ENCODE peak calls at places on chromosome 12, in ten cellular contexts. One of them, this sample, is unnamed. For H3K9me3, the result is how much of the 10 kb centered on the place peaks cover.

GRCh38 chr12:45575823-45576448 is 153.6 kb upstream of the ARID2 start:
- DNase-seq in ovary: no peak
- DNase-seq in upper lobe of right lung: no peak
- DNase-seq in H9: no peak
- DNase-seq in psoas muscle: no peak
- DNase-seq in A549: no peak
- DNase-seq in CD8-positive, alpha-beta T cell: no peak
- DNase-seq in upper lobe of left lung: no peak
- DNase-seq in IMR-90: no peak
- DNase-seq in right lobe of liver: no peak
- DNase-seq in this sample: no peak

GRCh38 chr12:92717202-92717601 is 14.4 kb downstream of the PLEKHG7 start:
- DNase-seq in ovary: no peak
- DNase-seq in upper lobe of right lung: no peak
- DNase-seq in H9: peak
- DNase-seq in psoas muscle: no peak
- DNase-seq in A549: no peak
- DNase-seq in CD8-positive, alpha-beta T cell: no peak
- DNase-seq in upper lobe of left lung: no peak
- DNase-seq in IMR-90: peak
- DNase-seq in right lobe of liver: no peak
- DNase-seq in this sample: no peak

GRCh38 chr12:103928736-103929050 is 1.5 kb upstream of the HSP90B1 start:
- DNase-seq in ovary: peak
- DNase-seq in upper lobe of right lung: no peak
- DNase-seq in H9: no peak
- DNase-seq in psoas muscle: no peak
- DNase-seq in A549: no peak
- DNase-seq in CD8-positive, alpha-beta T cell: peak
- DNase-seq in upper lobe of left lung: no peak
- DNase-seq in IMR-90: no peak
- DNase-seq in right lobe of liver: no peak
- DNase-seq in this sample: peak

GRCh38 chr12:117803013-117803412 is 165.8 kb downstream of the KSR2 start:
- DNase-seq in ovary: no peak
- DNase-seq in upper lobe of right lung: no peak
- DNase-seq in H9: no peak
- DNase-seq in psoas muscle: no peak
- DNase-seq in A549: peak
- DNase-seq in CD8-positive, alpha-beta T cell: no peak
- DNase-seq in upper lobe of left lung: no peak
- DNase-seq in IMR-90: no peak
- DNase-seq in right lobe of liver: no peak
- DNase-seq in this sample: no peak

GRCh38 chr12:104357431-104357952 is 54.0 kb downstream of the EID3 start:
- DNase-seq in ovary: no peak
- DNase-seq in upper lobe of right lung: peak
- DNase-seq in H9: peak
- DNase-seq in psoas muscle: no peak
- DNase-seq in A549: peak
- DNase-seq in CD8-positive, alpha-beta T cell: no peak
- DNase-seq in upper lobe of left lung: no peak
- DNase-seq in IMR-90: peak
- DNase-seq in right lobe of liver: no peak
- DNase-seq in this sample: no peak

GRCh38 chr12:46664771-46665287 is 161.0 kb downstream of the SLC38A4 start:
- DNase-seq in ovary: no peak
- DNase-seq in upper lobe of right lung: no peak
- DNase-seq in H9: no peak
- DNase-seq in psoas muscle: no peak
- DNase-seq in A549: peak
- DNase-seq in CD8-positive, alpha-beta T cell: no peak
- DNase-seq in upper lobe of left lung: no peak
- DNase-seq in IMR-90: peak
- DNase-seq in right lobe of liver: no peak
- DNase-seq in this sample: no peak

GRCh38 chr12:108364879-108365278 is 25.8 kb upstream of the CMKLR1 start:
- DNase-seq in ovary: no peak
- DNase-seq in upper lobe of right lung: no peak
- DNase-seq in H9: no peak
- DNase-seq in psoas muscle: no peak
- DNase-seq in A549: no peak
- DNase-seq in CD8-positive, alpha-beta T cell: no peak
- DNase-seq in upper lobe of left lung: no peak
- DNase-seq in IMR-90: no peak
- DNase-seq in right lobe of liver: no peak
- DNase-seq in this sample: no peak

GRCh38 chr12:92553389-92553788 is 149.4 kb upstream of the PLEKHG7 start:
- DNase-seq in ovary: peak
- DNase-seq in upper lobe of right lung: no peak
- DNase-seq in H9: no peak
- DNase-seq in psoas muscle: no peak
- DNase-seq in A549: no peak
- DNase-seq in CD8-positive, alpha-beta T cell: no peak
- DNase-seq in upper lobe of left lung: no peak
- DNase-seq in IMR-90: no peak
- DNase-seq in right lobe of liver: peak
- DNase-seq in this sample: peak

GRCh38 chr12:4220489-4220888 is 53.1 kb upstream of the CCND2 start:
- DNase-seq in ovary: no peak
- DNase-seq in upper lobe of right lung: no peak
- DNase-seq in H9: no peak
- DNase-seq in psoas muscle: no peak
- DNase-seq in A549: no peak
- DNase-seq in CD8-positive, alpha-beta T cell: no peak
- DNase-seq in upper lobe of left lung: no peak
- DNase-seq in IMR-90: no peak
- DNase-seq in right lobe of liver: no peak
- DNase-seq in this sample: no peak

GRCh38 chr12:116881325-116881866 is at the start of gene HRK:
- DNase-seq in ovary: peak
- DNase-seq in upper lobe of right lung: no peak
- DNase-seq in H9: peak
- DNase-seq in psoas muscle: no peak
- DNase-seq in A549: no peak
- DNase-seq in CD8-positive, alpha-beta T cell: no peak
- DNase-seq in upper lobe of left lung: peak
- DNase-seq in IMR-90: no peak
- DNase-seq in right lobe of liver: no peak
- DNase-seq in this sample: no peak

GRCh38 chr12:23686095-23686494 is 263.4 kb downstream of the SOX5 start:
- DNase-seq in ovary: no peak
- DNase-seq in upper lobe of right lung: no peak
- DNase-seq in H9: no peak
- DNase-seq in psoas muscle: no peak
- DNase-seq in A549: no peak
- DNase-seq in CD8-positive, alpha-beta T cell: no peak
- DNase-seq in upper lobe of left lung: no peak
- DNase-seq in IMR-90: no peak
- DNase-seq in right lobe of liver: no peak
- DNase-seq in this sample: no peak

GRCh38 chr12:76685246-76685678 is 78.7 kb upstream of the ZDHHC17 start:
- DNase-seq in ovary: peak
- DNase-seq in upper lobe of right lung: no peak
- DNase-seq in H9: peak
- DNase-seq in psoas muscle: no peak
- DNase-seq in A549: peak
- DNase-seq in CD8-positive, alpha-beta T cell: no peak
- DNase-seq in upper lobe of left lung: peak
- DNase-seq in IMR-90: peak
- DNase-seq in right lobe of liver: no peak
- DNase-seq in this sample: peak

GRCh38 chr12:109102491-109102890 is 5.1 kb downstream of the UNG start:
- DNase-seq in ovary: no peak
- DNase-seq in upper lobe of right lung: no peak
- DNase-seq in H9: no peak
- DNase-seq in psoas muscle: no peak
- DNase-seq in A549: no peak
- DNase-seq in CD8-positive, alpha-beta T cell: no peak
- DNase-seq in upper lobe of left lung: no peak
- DNase-seq in IMR-90: no peak
- DNase-seq in right lobe of liver: no peak
- DNase-seq in this sample: no peak

GRCh38 chr12:111636209-111636928 is 37.3 kb upstream of the ATXN2 start:
- DNase-seq in ovary: peak
- DNase-seq in upper lobe of right lung: peak
- DNase-seq in H9: peak
- DNase-seq in psoas muscle: peak
- DNase-seq in A549: no peak
- DNase-seq in CD8-positive, alpha-beta T cell: no peak
- DNase-seq in upper lobe of left lung: no peak
- DNase-seq in IMR-90: peak
- DNase-seq in right lobe of liver: peak
- DNase-seq in this sample: peak

GRCh38 chr12:117587646-117588287 is 226.3 kb upstream of the NOS1 start:
- DNase-seq in ovary: peak
- DNase-seq in upper lobe of right lung: peak
- DNase-seq in H9: peak
- DNase-seq in psoas muscle: peak
- DNase-seq in A549: peak
- DNase-seq in CD8-positive, alpha-beta T cell: peak
- DNase-seq in upper lobe of left lung: no peak
- DNase-seq in IMR-90: no peak
- DNase-seq in right lobe of liver: peak
- DNase-seq in this sample: peak

GRCh38 chr12:115956674-115957073 is 320.8 kb downstream of the MED13L start:
- DNase-seq in ovary: no peak
- DNase-seq in upper lobe of right lung: no peak
- DNase-seq in H9: no peak
- DNase-seq in psoas muscle: no peak
- DNase-seq in A549: no peak
- DNase-seq in CD8-positive, alpha-beta T cell: no peak
- DNase-seq in upper lobe of left lung: no peak
- DNase-seq in IMR-90: no peak
- DNase-seq in right lobe of liver: no peak
- DNase-seq in this sample: no peak

GRCh38 chr12:57242691-57243454 is 8.1 kb downstream of the STAC3 start:
- DNase-seq in ovary: peak
- DNase-seq in upper lobe of right lung: peak
- DNase-seq in H9: peak
- DNase-seq in psoas muscle: peak
- DNase-seq in A549: peak
- DNase-seq in CD8-positive, alpha-beta T cell: peak
- DNase-seq in upper lobe of left lung: peak
- DNase-seq in IMR-90: peak
- DNase-seq in right lobe of liver: peak
- DNase-seq in this sample: no peak

GRCh38 chr12:21826549-21826940 is 52.0 kb upstream of the KCNJ8 start:
- DNase-seq in ovary: no peak
- DNase-seq in upper lobe of right lung: no peak
- DNase-seq in H9: no peak
- DNase-seq in psoas muscle: no peak
- DNase-seq in A549: no peak
- DNase-seq in CD8-positive, alpha-beta T cell: no peak
- DNase-seq in upper lobe of left lung: no peak
- DNase-seq in IMR-90: no peak
- DNase-seq in right lobe of liver: no peak
- DNase-seq in this sample: no peak

DNA sequence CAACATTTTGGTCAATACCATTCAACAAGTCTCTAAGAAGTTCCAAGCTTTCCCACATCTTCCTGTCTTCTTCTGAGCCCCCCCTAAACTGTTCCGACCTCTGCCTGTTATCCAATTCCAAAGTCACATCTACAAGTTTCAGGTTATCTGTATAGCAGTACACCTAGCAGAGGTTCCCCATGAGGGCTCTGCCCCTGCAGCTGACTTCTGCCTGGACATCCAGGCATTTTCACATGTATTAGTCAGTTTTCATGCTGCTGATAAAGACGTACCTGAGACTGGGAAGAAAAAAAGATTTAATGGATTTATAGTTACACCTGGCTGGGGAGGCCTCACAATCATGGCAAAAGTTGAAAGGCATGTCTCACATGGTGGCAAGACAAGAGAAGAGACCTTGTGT is 10.2 kb upstream of the PLA2G1B start:
- DNase-seq in ovary: no peak
- DNase-seq in upper lobe of right lung: no peak
- DNase-seq in H9: no peak
- DNase-seq in psoas muscle: no peak
- DNase-seq in A549: no peak
- DNase-seq in CD8-positive, alpha-beta T cell: no peak
- DNase-seq in upper lobe of left lung: no peak
- DNase-seq in IMR-90: no peak
- DNase-seq in right lobe of liver: no peak
- DNase-seq in this sample: no peak
- H3K9me3 ChIP-seq in ovary: under half
- H3K9me3 ChIP-seq in upper lobe of right lung: under half
- H3K9me3 ChIP-seq in H9: under half
- H3K9me3 ChIP-seq in psoas muscle: under half
- H3K9me3 ChIP-seq in A549: under half
- H3K9me3 ChIP-seq in CD8-positive, alpha-beta T cell: under half
- H3K9me3 ChIP-seq in upper lobe of left lung: under half
- H3K9me3 ChIP-seq in IMR-90: under half
- H3K9me3 ChIP-seq in right lobe of liver: under half
- H3K9me3 ChIP-seq in this sample: under half

GRCh38 chr12:56104815-56105476 is 587 bp downstream of the PA2G4 start:
- DNase-seq in ovary: no peak
- DNase-seq in upper lobe of right lung: no peak
- DNase-seq in H9: no peak
- DNase-seq in psoas muscle: peak
- DNase-seq in A549: peak
- DNase-seq in CD8-positive, alpha-beta T cell: no peak
- DNase-seq in upper lobe of left lung: peak
- DNase-seq in IMR-90: no peak
- DNase-seq in right lobe of liver: peak
- DNase-seq in this sample: no peak
- TF ChIP-seq CTCF in ovary: no peak
- TF ChIP-seq CTCF in upper lobe of right lung: no peak
- TF ChIP-seq CTCF in H9: no peak
- TF ChIP-seq CTCF in psoas muscle: no peak
- TF ChIP-seq CTCF in A549: no peak
- TF ChIP-seq CTCF in CD8-positive, alpha-beta T cell: no peak
- TF ChIP-seq CTCF in upper lobe of left lung: no peak
- TF ChIP-seq CTCF in IMR-90: peak
- TF ChIP-seq CTCF in right lobe of liver: no peak
- TF ChIP-seq CTCF in this sample: no peak

DNA sequence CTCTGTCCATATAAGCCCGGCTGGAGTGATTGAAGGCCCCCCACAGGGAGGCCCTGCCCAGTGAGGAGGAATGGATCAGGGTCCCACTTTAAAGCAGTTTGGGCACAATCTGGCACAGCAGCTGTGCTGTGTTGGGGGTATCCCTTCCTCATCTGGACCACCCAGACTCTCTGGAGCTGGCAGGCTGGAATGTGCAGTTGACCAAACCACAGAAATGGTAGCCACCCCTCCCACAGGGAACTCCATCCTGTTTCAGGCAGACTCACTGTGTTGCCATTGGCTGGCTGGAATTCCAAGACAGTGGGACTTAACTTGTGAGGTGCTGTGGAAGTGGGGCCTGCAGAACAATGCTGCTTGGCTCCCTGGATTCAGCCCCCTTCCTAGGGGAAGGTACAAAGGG is 53.5 kb upstream of the YARS2 start:
- DNase-seq in ovary: no peak
- DNase-seq in upper lobe of right lung: no peak
- DNase-seq in H9: no peak
- DNase-seq in psoas muscle: no peak
- DNase-seq in A549: no peak
- DNase-seq in CD8-positive, alpha-beta T cell: no peak
- DNase-seq in upper lobe of left lung: no peak
- DNase-seq in IMR-90: no peak
- DNase-seq in right lobe of liver: no peak
- DNase-seq in this sample: no peak
- H3K9me3 ChIP-seq in ovary: under half
- H3K9me3 ChIP-seq in upper lobe of right lung: under half
- H3K9me3 ChIP-seq in H9: under half
- H3K9me3 ChIP-seq in psoas muscle: under half
- H3K9me3 ChIP-seq in A549: under half
- H3K9me3 ChIP-seq in CD8-positive, alpha-beta T cell: under half
- H3K9me3 ChIP-seq in upper lobe of left lung: under half
- H3K9me3 ChIP-seq in IMR-90: under half
- H3K9me3 ChIP-seq in right lobe of liver: under half
- H3K9me3 ChIP-seq in this sample: under half

GRCh38 chr12:6938353-6939186 is 5.0 kb upstream of the RNU7-1 start:
- DNase-seq in ovary: peak
- DNase-seq in upper lobe of right lung: no peak
- DNase-seq in H9: no peak
- DNase-seq in psoas muscle: peak
- DNase-seq in A549: no peak
- DNase-seq in CD8-positive, alpha-beta T cell: no peak
- DNase-seq in upper lobe of left lung: peak
- DNase-seq in IMR-90: no peak
- DNase-seq in right lobe of liver: no peak
- DNase-seq in this sample: no peak
- TF ChIP-seq CTCF in ovary: peak
- TF ChIP-seq CTCF in upper lobe of right lung: no peak
- TF ChIP-seq CTCF in H9: no peak
- TF ChIP-seq CTCF in psoas muscle: no peak
- TF ChIP-seq CTCF in A549: no peak
- TF ChIP-seq CTCF in CD8-positive, alpha-beta T cell: peak
- TF ChIP-seq CTCF in upper lobe of left lung: no peak
- TF ChIP-seq CTCF in IMR-90: no peak
- TF ChIP-seq CTCF in right lobe of liver: no peak
- TF ChIP-seq CTCF in this sample: no peak